ENCODE peak calls at places on chromosomes 5 and 9, in eight cellular contexts. S, Z, W, M, H, X, N and C are unnamed samples.
A peak's percentile ranks its signal among the peaks of the same experiment; 100 is the strongest.

GRCh38 chr5:6471252-6471651 is 22.6 kb downstream of the UBE2QL1 start:
- DNase-seq in M (no peak), N (no peak), X (no peak), Z (no peak), W (peak; percentile 34), H (no peak), S (no peak), C (no peak)

GRCh38 chr5:93870649-93871048 is 129.2 kb upstream of the POU5F2 start:
- DNase-seq in H (no peak), M (no peak), N (no peak), W (no peak), X (no peak), S (no peak), Z (no peak), C (no peak)

GRCh38 chr5:158560170-158560569 is 539.5 kb downstream of the EBF1 start:
- DNase-seq in H (no peak), Z (no peak), N (no peak), M (no peak), W (no peak), X (no peak), S (no peak), C (peak; percentile 84)

GRCh38 chr5:93915142-93915553 is 173.7 kb upstream of the POU5F2 start:
- DNase-seq in H (peak; percentile 15), X (no peak), M (peak; percentile 48), W (no peak), N (peak; percentile 80), Z (peak; percentile 53), S (peak; percentile 30), C (no peak)

GRCh38 chr9:19174127-19174921 is 47.0 kb upstream of the PLIN2 start:
- DNase-seq in Z (peak; percentile 69), H (peak; percentile 71), N (peak; percentile 94), X (peak; percentile 47), W (peak; percentile 94), S (no peak), M (peak; percentile 20), C (peak; percentile 94)

GRCh38 chr5:146852089-146852488 is 26.5 kb downstream of the PPP2R2B start:
- DNase-seq in X (no peak), M (no peak), W (no peak), Z (no peak), N (no peak), H (no peak), S (no peak), C (no peak)

GRCh38 chr5:16179511-16179935 is at the start of gene MARCHF11:
- DNase-seq in S (no peak), Z (no peak), W (no peak), H (peak; percentile 78), N (no peak), M (peak; percentile 33), X (no peak), C (no peak)

GRCh38 chr5:181188700-181189362 is 16.2 kb downstream of the TRIM7 start:
- DNase-seq in H (peak; percentile 67), N (peak; percentile 81), M (no peak), X (peak; percentile 78), S (no peak), W (peak; percentile 96), Z (no peak), C (no peak)

GRCh38 chr5:133531178-133531577 is 81.2 kb downstream of the FSTL4 start:
- DNase-seq in X (no peak), M (no peak), N (no peak), H (no peak), S (no peak), W (no peak), Z (no peak), C (no peak)

GRCh38 chr5:140696891-140697492 is 3.3 kb upstream of the ZMAT2 start:
- DNase-seq in N (no peak), W (no peak), X (no peak), M (no peak), S (no peak), H (no peak), Z (no peak), C (no peak)

GRCh38 chr5:109407913-109408312 is 1.9 kb downstream of the PJA2 start:
- DNase-seq in S (no peak), X (no peak), Z (no peak), N (no peak), W (no peak), M (no peak), H (no peak), C (no peak)

GRCh38 chr5:173790177-173790719 is 97.9 kb upstream of the CPEB4 start:
- DNase-seq in M (no peak), X (no peak), N (no peak), W (peak; percentile 42), H (no peak), Z (no peak), S (no peak), C (no peak)

GRCh38 chr9:5721279-5722087 is 92.6 kb downstream of the RIC1 start:
- DNase-seq in H (no peak), W (no peak), S (no peak), Z (no peak), X (no peak), M (no peak), N (no peak), C (no peak)

GRCh38 chr9:117247271-117247670 is 167.6 kb downstream of the ASTN2 start:
- DNase-seq in X (no peak), W (no peak), N (no peak), Z (peak; percentile 63), H (peak; percentile 22), S (no peak), M (peak; percentile 28), C (no peak)

GRCh38 chr5:54159153-54159836 is 151.1 kb downstream of the ARL15 start:
- DNase-seq in W (no peak), N (peak; percentile 14), Z (peak; percentile 6), M (no peak), S (no peak), X (no peak), H (peak; percentile 3), C (no peak)

GRCh38 chr5:131286400-131286715 is 22.5 kb downstream of the CDC42SE2 start:
- DNase-seq in M (no peak), Z (no peak), W (no peak), N (no peak), X (no peak), S (no peak), H (no peak), C (no peak)

GRCh38 chr9:33315371-33315770 is 25.1 kb downstream of the NFX1 start:
- DNase-seq in H (no peak), S (no peak), X (no peak), W (no peak), Z (no peak), M (no peak), N (no peak), C (peak; percentile 25)

GRCh38 chr5:116045821-116046220 is 13.5 kb downstream of the ARL14EPL start:
- DNase-seq in S (no peak), M (no peak), Z (no peak), X (no peak), N (no peak), H (no peak), W (no peak), C (peak; percentile 12)

GRCh38 chr9:107020040-107020530 is 157.1 kb downstream of the ZNF462 start:
- DNase-seq in Z (no peak), M (no peak), W (no peak), X (no peak), S (no peak), H (no peak), N (peak; percentile 96), C (peak; percentile 89)

GRCh38 chr5:89343666-89344065 is 460.7 kb upstream of the MEF2C start:
- DNase-seq in Z (no peak), W (no peak), H (no peak), X (no peak), M (peak; percentile 64), N (no peak), S (no peak), C (peak; percentile 42)

GRCh38 chr5:157761690-157762611 is 18.4 kb downstream of the LSM11 start:
- DNase-seq in S (peak; percentile 35), W (no peak), Z (peak; percentile 79), X (no peak), H (peak; percentile 78), N (peak; percentile 77), M (peak; percentile 48), C (peak; percentile 19)

GRCh38 chr5:112569596-112569995 is 150.5 kb upstream of the EPB41L4A start:
- DNase-seq in W (no peak), S (no peak), H (no peak), X (no peak), Z (no peak), M (no peak), N (no peak), C (no peak)

GRCh38 chr5:170896779-170897178 is 35.0 kb downstream of the RANBP17 start:
- DNase-seq in M (no peak), Z (no peak), X (no peak), W (no peak), S (no peak), H (peak; percentile 46), N (peak; percentile 20), C (no peak)

GRCh38 chr9:137592767-137593166 is 2.5 kb upstream of the ZMYND19 start:
- DNase-seq in X (no peak), S (no peak), H (no peak), N (no peak), W (no peak), M (no peak), Z (no peak), C (no peak)

GRCh38 chr5:81778642-81779041 is 27.7 kb upstream of the SSBP2 start:
- DNase-seq in H (no peak), N (peak; percentile 44), Z (peak; percentile 13), M (no peak), X (no peak), S (no peak), W (no peak), C (peak; percentile 68)

GRCh38 chr5:10126900-10127299 is 122.8 kb downstream of the ATPSCKMT start:
- DNase-seq in H (no peak), W (no peak), S (no peak), X (no peak), N (no peak), Z (no peak), M (no peak), C (no peak)

GRCh38 chr5:155027993-155028629 is 14.6 kb downstream of the KIF4B start:
- DNase-seq in H (peak; percentile 42), Z (no peak), S (no peak), N (no peak), X (no peak), M (no peak), W (no peak), C (no peak)

GRCh38 chr5:132026516-132027008 is 15.1 kb upstream of the ACSL6 start:
- DNase-seq in H (peak; percentile 1), W (peak; percentile 80), S (no peak), Z (no peak), M (no peak), X (no peak), N (no peak), C (no peak)

GRCh38 chr9:77488439-77489126 is 159.5 kb downstream of the GNA14 start:
- DNase-seq in H (peak; percentile 68), Z (no peak), N (peak; percentile 41), W (no peak), X (no peak), S (no peak), M (no peak), C (no peak)

GRCh38 chr5:151670074-151670686 is 16.5 kb downstream of the SPARC start:
- DNase-seq in S (no peak), X (no peak), M (no peak), Z (no peak), N (peak; percentile 81), W (no peak), H (no peak), C (no peak)

GRCh38 chr5:139569276-139569955 is 8.3 kb downstream of the UBE2D2 start:
- DNase-seq in S (no peak), H (no peak), N (no peak), Z (no peak), X (no peak), W (no peak), M (no peak), C (no peak)

GRCh38 chr9:92954078-92954861 is 6.9 kb downstream of the FGD3 start:
- DNase-seq in M (peak; percentile 52), Z (no peak), W (no peak), H (no peak), N (no peak), X (no peak), S (no peak), C (no peak)

GRCh38 chr5:156956321-156956720 is 6.7 kb downstream of the TIMD4 start:
- DNase-seq in S (no peak), Z (no peak), M (no peak), N (no peak), X (no peak), H (no peak), W (no peak), C (no peak)

GRCh38 chr9:98654247-98654646 is 54.5 kb downstream of the GABBR2 start:
- DNase-seq in N (peak; percentile 55), X (no peak), W (peak; percentile 58), M (peak; percentile 80), Z (peak; percentile 71), S (no peak), H (no peak), C (peak; percentile 46)